ENCODE peak calls at places on chromosomes 2 and 18, in seven cellular contexts. B, P, K, F, D, E and W are unnamed samples.

GRCh38 chr2:47251404-47251675 is 96.2 kb upstream of the STPG4 start:
- DNase-seq in F (no peak), B (no peak), K (no peak), E (no peak), D (no peak), P (no peak), W (no peak)

GRCh38 chr2:191604154-191604553 is 73.8 kb upstream of the NABP1 start:
- DNase-seq in B (no peak), D (no peak), F (no peak), P (no peak), K (no peak), E (no peak), W (no peak)

GRCh38 chr2:66440692-66441091 is 5.8 kb downstream of the MEIS1 start:
- DNase-seq in B (no peak), F (no peak), K (peak; percentile 61), E (no peak), D (peak; percentile 74), P (peak; percentile 37), W (no peak)

GRCh38 chr2:8371653-8372052 is 310.2 kb upstream of the ID2 start:
- DNase-seq in F (no peak), B (no peak), D (no peak), E (no peak), P (no peak), K (no peak), W (no peak)

GRCh38 chr2:75602724-75603342 is 42.1 kb upstream of the EVA1A start:
- DNase-seq in P (peak; percentile 65), F (peak; percentile 84), K (peak; percentile 60), D (peak; percentile 92), B (peak; percentile 82), E (no peak), W (no peak)

GRCh38 chr18:45802814-45803492 is 22.5 kb upstream of the SIGLEC15 start:
- DNase-seq in B (peak; percentile 97), D (peak; percentile 97), E (no peak), P (peak; percentile 97), K (peak; percentile 89), F (peak; percentile 94), W (no peak)

GRCh38 chr2:98518106-98518505 is 73.4 kb downstream of the INPP4A start:
- DNase-seq in E (no peak), P (peak; percentile 62), K (peak; percentile 37), D (no peak), B (no peak), F (no peak), W (no peak)

GRCh38 chr2:101828267-101829017 is 130.9 kb downstream of the MAP4K4 start:
- DNase-seq in B (no peak), D (peak; percentile 75), P (peak; percentile 66), K (peak; percentile 69), F (no peak), E (no peak), W (no peak)

DNA sequence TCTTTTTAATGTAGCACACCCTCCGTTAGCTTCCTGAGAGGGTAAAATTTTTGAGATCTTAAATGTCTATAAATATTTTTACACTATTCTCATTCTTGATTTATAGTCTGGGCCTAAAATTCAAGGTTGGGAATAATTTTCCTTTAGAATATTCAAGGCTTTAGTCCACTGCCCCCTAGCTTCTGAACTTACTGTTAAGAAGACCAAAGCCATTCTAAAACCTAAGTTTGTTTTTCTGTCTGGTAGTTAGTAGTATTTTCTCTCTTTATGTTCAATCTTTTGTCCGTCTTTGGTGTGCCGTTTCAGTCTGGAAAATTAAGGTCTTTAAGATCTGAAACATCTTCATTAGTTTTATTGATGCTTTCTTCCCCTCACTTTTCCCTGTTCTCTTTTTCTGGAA is 14.5 kb downstream of the OSBPL6 start:
- DNase-seq in D (peak; percentile 26), B (no peak), F (no peak), E (no peak), K (peak; percentile 28), P (peak; percentile 58), W (no peak)
- TF ChIP-seq CTCF in D (peak; percentile 37), B (peak; percentile 45), F (peak; percentile 35), E (no peak), K (peak; percentile 38), P (peak; percentile 64), W (peak; percentile 27)

GRCh38 chr2:231123362-231123898 is 1.4 kb downstream of the HTR2B start:
- DNase-seq in P (peak; percentile 84), E (no peak), K (peak; percentile 47), B (peak; percentile 39), D (peak; percentile 38), F (no peak), W (no peak)
- TF ChIP-seq CTCF in P (no peak), E (no peak), K (no peak), B (no peak), D (no peak), F (no peak), W (no peak)

DNA sequence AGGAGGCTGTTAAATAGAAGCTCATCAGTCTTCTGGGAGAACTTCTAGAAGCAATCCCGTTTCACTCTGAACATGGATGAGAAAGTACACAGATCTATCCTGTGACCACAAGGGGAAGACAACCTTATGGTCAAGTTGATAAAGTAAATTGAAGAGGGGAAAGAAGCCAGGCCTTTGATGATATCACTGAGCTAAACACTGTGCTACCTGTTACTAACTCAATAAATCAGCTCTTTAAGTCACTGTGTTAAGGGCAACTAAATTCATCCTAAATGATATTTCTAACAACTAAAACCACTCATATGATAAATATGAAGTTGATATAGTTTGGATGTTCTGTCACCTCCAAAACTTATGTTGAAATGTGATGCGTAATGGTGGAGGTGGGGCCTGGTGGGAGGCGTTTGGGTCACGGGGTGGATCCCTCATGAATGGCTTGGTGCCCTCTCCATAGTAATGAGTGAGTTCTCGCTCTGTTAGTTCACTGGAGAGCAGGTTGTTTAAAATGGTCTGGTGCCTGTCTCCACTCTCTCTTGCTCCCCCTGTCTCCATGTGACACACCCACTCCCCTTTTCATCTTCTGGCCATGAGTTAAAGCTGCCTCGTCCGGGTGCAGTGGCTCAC is 23.6 kb downstream of the OLA1 start:
- DNase-seq in E (no peak), D (no peak), F (no peak), B (no peak), K (no peak), P (no peak), W (no peak)
- TF ChIP-seq CTCF in E (no peak), D (no peak), F (no peak), B (no peak), K (no peak), P (no peak), W (no peak)

DNA sequence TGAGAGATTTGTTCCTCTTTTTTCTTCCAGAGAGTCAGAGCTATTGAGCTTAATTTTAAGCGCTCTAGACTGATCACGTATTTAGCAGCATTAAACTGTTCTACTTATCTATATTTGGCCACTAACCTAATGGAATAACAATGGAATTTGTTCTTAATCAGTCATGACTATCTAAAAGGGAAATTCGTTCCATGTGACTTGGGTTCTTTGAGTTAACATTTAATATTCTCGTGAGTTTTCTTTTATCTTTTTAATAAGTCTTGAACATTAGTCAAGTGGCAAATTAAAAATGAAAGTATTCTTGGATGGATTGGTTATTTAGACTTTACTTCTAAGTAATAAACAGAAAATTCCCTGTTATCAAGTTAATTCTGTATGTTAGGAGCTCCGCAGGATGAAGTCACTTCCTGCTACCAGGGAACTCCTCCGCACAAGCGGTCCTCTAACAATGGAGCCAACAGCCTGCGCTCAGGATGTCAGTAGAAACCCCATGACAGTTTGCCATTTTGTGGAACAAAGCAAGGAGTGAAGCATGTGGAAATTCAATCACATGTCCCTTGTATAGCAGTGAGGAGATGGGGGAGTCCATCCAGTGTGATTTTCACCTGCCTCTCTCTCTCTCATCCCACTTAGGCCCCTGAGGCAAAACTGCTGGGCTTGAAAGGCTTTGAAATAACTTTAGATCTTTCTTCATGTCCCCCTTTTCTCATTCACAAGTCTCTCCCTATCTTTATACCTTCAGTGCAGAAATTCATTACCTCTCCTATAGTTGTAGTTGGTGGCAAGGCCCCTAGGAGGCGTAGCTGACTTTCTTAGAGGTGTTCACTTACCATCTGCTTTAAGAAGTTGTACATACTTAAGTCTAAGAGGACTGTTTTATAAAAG is 138.1 kb downstream of the WDR7 start:
- DNase-seq in P (peak; percentile 70), E (no peak), B (peak; percentile 51), K (peak; percentile 62), F (no peak), D (peak; percentile 14), W (peak; percentile 36)
- TF ChIP-seq CTCF in P (peak; percentile 82), E (peak; percentile 31), B (peak; percentile 81), K (peak; percentile 54), F (peak; percentile 57), D (peak; percentile 46), W (peak; percentile 71)

GRCh38 chr2:127641846-127642510 is 4.0 kb upstream of the GPR17 start:
- DNase-seq in E (no peak), K (no peak), F (no peak), B (no peak), P (no peak), D (no peak), W (no peak)

GRCh38 chr2:127638361-127639110 is 7.4 kb upstream of the GPR17 start:
- DNase-seq in D (no peak), F (no peak), E (no peak), K (peak; percentile 50), B (no peak), P (peak; percentile 23), W (no peak)

GRCh38 chr2:127639111-127639474 is 6.9 kb upstream of the GPR17 start:
- DNase-seq in E (no peak), F (no peak), B (no peak), D (no peak), K (no peak), P (no peak), W (no peak)

GRCh38 chr2:127641133-127641532 is 4.8 kb upstream of the GPR17 start:
- DNase-seq in P (no peak), B (no peak), D (no peak), K (no peak), E (no peak), F (no peak), W (no peak)

DNA sequence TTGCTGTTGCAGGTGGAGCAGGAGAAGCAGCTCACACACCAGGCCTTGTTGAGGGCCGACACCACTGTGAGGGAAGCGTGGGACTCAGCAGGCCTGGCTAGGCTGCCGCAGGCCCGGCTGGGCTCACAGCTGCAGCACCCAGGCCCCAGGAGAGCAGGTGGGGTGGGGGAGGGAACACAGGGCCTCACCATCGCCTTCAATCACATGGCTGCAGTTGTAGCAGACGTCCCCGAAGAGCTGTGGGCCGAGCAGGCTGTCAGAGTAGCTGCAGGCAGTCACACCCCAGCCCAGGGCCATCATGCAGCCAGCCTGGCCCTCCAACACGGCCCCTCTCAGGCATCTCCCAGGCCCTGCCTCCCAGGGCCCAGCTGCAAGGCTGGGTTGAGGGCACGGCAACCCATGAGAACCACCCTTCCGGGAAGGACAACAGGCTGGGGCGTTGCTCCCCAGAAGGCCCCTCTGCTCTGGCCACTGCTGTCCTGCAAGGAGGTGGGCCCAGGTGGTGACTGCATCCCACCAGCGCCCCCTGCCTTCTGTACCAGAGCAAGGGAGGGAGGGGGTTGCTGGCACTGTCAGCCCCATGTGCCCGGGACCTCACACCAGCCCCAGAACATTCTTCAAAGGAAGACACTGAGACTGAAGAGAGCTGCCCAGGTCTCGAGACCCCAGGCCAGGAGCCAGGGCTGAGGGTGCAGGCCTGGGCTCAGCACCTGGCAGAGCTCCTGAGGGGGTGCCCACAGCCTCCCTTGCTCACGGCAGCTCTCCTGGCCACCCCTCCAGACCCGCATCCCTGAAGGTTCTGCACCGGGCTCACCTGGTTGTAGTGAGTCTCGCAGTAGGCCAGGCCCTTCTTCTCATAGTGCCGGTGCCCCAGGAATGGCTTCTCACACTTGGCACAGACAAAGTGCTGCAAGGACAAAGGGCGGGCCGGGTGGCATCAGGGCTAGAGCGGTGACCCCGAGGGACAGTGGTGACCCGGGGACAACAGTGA is 5.6 kb upstream of the GPR17 start:
- DNase-seq in E (no peak), P (no peak), F (no peak), K (no peak), B (no peak), D (peak; percentile 30), W (no peak)
- TF ChIP-seq CTCF in E (no peak), P (peak; percentile 37), F (peak; percentile 35), K (peak; percentile 39), B (peak; percentile 49), D (no peak), W (no peak)